ENCODE peak calls at places on chromosomes 4 and X, in ten cellular contexts. Z, G, N, K, B, W, L, J, S and Y are unnamed samples.

GRCh38 chr4:57370691-57371090 is 260.5 kb upstream of the IGFBP7 start:
- DNase-seq in Z (no peak), G (no peak), N (no peak), K (no peak), B (no peak), W (peak), L (no peak), J (no peak), S (no peak), Y (no peak)

GRCh38 chr4:53974561-53974960 is 89.8 kb downstream of the CHIC2 start:
- DNase-seq in Z (peak), G (no peak), N (no peak), K (no peak), B (no peak), W (no peak), L (no peak), J (no peak), S (no peak), Y (no peak)

GRCh38 chr4:121950212-121950679 is 1.6 kb downstream of the TRPC3 start:
- DNase-seq in Z (peak), G (peak), N (peak), K (peak), B (peak), W (peak), L (peak), J (peak), S (no peak), Y (peak)

GRCh38 chrX:2820131-2820771 is 8.5 kb upstream of the GYG2 start:
- DNase-seq in Z (no peak), G (no peak), N (no peak), K (no peak), B (no peak), W (no peak), L (no peak), J (no peak), S (no peak), Y (no peak)

GRCh38 chr4:137610960-137611359 is 78.7 kb upstream of the PCDH18 start:
- DNase-seq in Z (peak), G (no peak), N (no peak), K (no peak), B (no peak), W (peak), L (no peak), J (no peak), S (no peak), Y (no peak)

GRCh38 chr4:14916554-14917304 is 85.6 kb upstream of the CPEB2 start:
- DNase-seq in Z (peak), G (no peak), N (no peak), K (no peak), B (no peak), W (peak), L (no peak), J (no peak), S (no peak), Y (no peak)

GRCh38 chr4:183860726-183861125 is 44.4 kb upstream of the STOX2 start:
- DNase-seq in Z (no peak), G (no peak), N (no peak), K (no peak), B (no peak), W (no peak), L (no peak), J (no peak), S (no peak), Y (no peak)

GRCh38 chr4:7787067-7787466 is 152.6 kb downstream of the AFAP1 start:
- DNase-seq in Z (no peak), G (peak), N (no peak), K (no peak), B (no peak), W (no peak), L (no peak), J (no peak), S (peak), Y (peak)

GRCh38 chr4:98314791-98315565 is 53.8 kb downstream of the RAP1GDS1 start:
- DNase-seq in Z (no peak), G (no peak), N (no peak), K (no peak), B (no peak), W (peak), L (no peak), J (no peak), S (no peak), Y (no peak)

GRCh38 chr4:8090312-8090711 is 68.3 kb downstream of the ABLIM2 start:
- DNase-seq in Z (peak), G (no peak), N (no peak), K (no peak), B (peak), W (peak), L (no peak), J (no peak), S (no peak), Y (no peak)

GRCh38 chr4:187236491-187236890 is 512.8 kb upstream of the FAT1 start:
- DNase-seq in Z (peak), G (no peak), N (no peak), K (no peak), B (no peak), W (peak), L (no peak), J (no peak), S (no peak), Y (no peak)

GRCh38 chrX:15988661-15989603 is 134.3 kb upstream of the AP1S2 start:
- DNase-seq in Z (peak), G (no peak), N (no peak), K (no peak), B (no peak), W (peak), L (no peak), J (no peak), S (no peak), Y (no peak)

GRCh38 chrX:43349363-43349762 is 306.7 kb upstream of the MAOA start:
- DNase-seq in Z (peak), G (no peak), N (peak), K (no peak), B (peak), W (peak), L (no peak), J (peak), S (no peak), Y (no peak)

GRCh38 chr4:4984186-4984585 is 35.1 kb downstream of the CYTL1 start:
- DNase-seq in Z (no peak), G (no peak), N (no peak), K (no peak), B (no peak), W (no peak), L (no peak), J (no peak), S (no peak), Y (no peak)

GRCh38 chrX:38045697-38046096 is 39.3 kb downstream of the SYTL5 start:
- DNase-seq in Z (peak), G (no peak), N (no peak), K (no peak), B (no peak), W (no peak), L (no peak), J (no peak), S (no peak), Y (no peak)

GRCh38 chrX:108610141-108610540 is 126.2 kb downstream of the IRS4 start:
- DNase-seq in Z (no peak), G (no peak), N (no peak), K (no peak), B (no peak), W (no peak), L (no peak), J (no peak), S (no peak), Y (no peak)

GRCh38 chrX:70592091-70592490 is 147.5 kb downstream of the DLG3 start:
- DNase-seq in Z (peak), G (no peak), N (no peak), K (no peak), B (no peak), W (peak), L (no peak), J (peak), S (no peak), Y (no peak)

GRCh38 chr4:185144601-185145240 is 1.7 kb downstream of the SLC25A4 start:
- DNase-seq in Z (no peak), G (no peak), N (no peak), K (no peak), B (no peak), W (no peak), L (no peak), J (no peak), S (no peak), Y (no peak)

GRCh38 chr4:156230151-156230550 is 276.5 kb upstream of the CTSO start:
- DNase-seq in Z (no peak), G (no peak), N (no peak), K (no peak), B (no peak), W (no peak), L (no peak), J (no peak), S (no peak), Y (no peak)

GRCh38 chr4:7328913-7329638 is 105.7 kb downstream of the PSAPL1 start:
- DNase-seq in Z (peak), G (peak), N (peak), K (peak), B (no peak), W (peak), L (no peak), J (no peak), S (no peak), Y (peak)

GRCh38 chrX:22666441-22666840 is 333.3 kb upstream of the DDX53 start:
- DNase-seq in Z (peak), G (no peak), N (no peak), K (no peak), B (no peak), W (peak), L (no peak), J (peak), S (no peak), Y (no peak)

GRCh38 chr4:169270156-169270809 is 473 bp downstream of the SH3RF1 start:
- DNase-seq in Z (peak), G (peak), N (no peak), K (peak), B (peak), W (peak), L (peak), J (peak), S (peak), Y (peak)

GRCh38 chr4:105900541-105900940 is 5.3 kb downstream of the NPNT start:
- DNase-seq in Z (no peak), G (no peak), N (no peak), K (no peak), B (no peak), W (no peak), L (no peak), J (no peak), S (no peak), Y (no peak)

GRCh38 chr4:120771907-120772306 is 150.6 kb downstream of the PRDM5 start:
- DNase-seq in Z (no peak), G (no peak), N (no peak), K (no peak), B (no peak), W (no peak), L (no peak), J (no peak), S (no peak), Y (no peak)

GRCh38 chr4:73222466-73223257 is 35.9 kb downstream of the ANKRD17 start:
- DNase-seq in Z (peak), G (no peak), N (peak), K (no peak), B (peak), W (peak), L (peak), J (peak), S (no peak), Y (no peak)

GRCh38 chr4:46852839-46853238 is 56.2 kb downstream of the COX7B2 start:
- DNase-seq in Z (no peak), G (no peak), N (no peak), K (no peak), B (no peak), W (no peak), L (no peak), J (no peak), S (no peak), Y (no peak)

GRCh38 chr4:154234576-154234975 is 257.0 kb downstream of the DCHS2 start:
- DNase-seq in Z (no peak), G (no peak), N (no peak), K (no peak), B (no peak), W (peak), L (no peak), J (no peak), S (no peak), Y (no peak)

GRCh38 chrX:103464774-103465117 is 54.5 kb downstream of the RAB40A start:
- DNase-seq in Z (peak), G (peak), N (peak), K (peak), B (peak), W (peak), L (peak), J (peak), S (no peak), Y (peak)

GRCh38 chr4:168871686-168872085 is 138.4 kb downstream of the CBR4 start:
- DNase-seq in Z (no peak), G (no peak), N (no peak), K (no peak), B (no peak), W (peak), L (no peak), J (no peak), S (no peak), Y (no peak)

GRCh38 chrX:15564981-15565579 is 35.7 kb downstream of the ACE2 start:
- DNase-seq in Z (peak), G (peak), N (no peak), K (peak), B (peak), W (peak), L (peak), J (peak), S (no peak), Y (peak)

GRCh38 chr4:67980512-67980911 is 17.2 kb upstream of the TMPRSS11A start:
- DNase-seq in Z (no peak), G (no peak), N (no peak), K (no peak), B (no peak), W (no peak), L (no peak), J (no peak), S (no peak), Y (no peak)

GRCh38 chrX:13357925-13358324 is 38.1 kb upstream of the ATXN3L start:
- DNase-seq in Z (peak), G (no peak), N (no peak), K (no peak), B (no peak), W (no peak), L (no peak), J (no peak), S (no peak), Y (no peak)

GRCh38 chr4:118936406-118936805 is 47.8 kb downstream of the SYNPO2 start:
- DNase-seq in Z (no peak), G (no peak), N (no peak), K (no peak), B (no peak), W (no peak), L (no peak), J (no peak), S (no peak), Y (no peak)

GRCh38 chrX:78075787-78076389 is 28.2 kb upstream of the PGK1 start:
- DNase-seq in Z (no peak), G (no peak), N (no peak), K (no peak), B (no peak), W (no peak), L (no peak), J (no peak), S (no peak), Y (no peak)

GRCh38 chr4:168319486-168320019 is 1.0 kb upstream of the DDX60 start:
- DNase-seq in Z (no peak), G (no peak), N (no peak), K (no peak), B (no peak), W (no peak), L (no peak), J (no peak), S (no peak), Y (no peak)

GRCh38 chr4:6404611-6405416 is 67.6 kb downstream of the PPP2R2C start:
- DNase-seq in Z (no peak), G (no peak), N (peak), K (no peak), B (no peak), W (no peak), L (no peak), J (no peak), S (no peak), Y (no peak)

GRCh38 chr4:8817813-8818062 is 53.9 kb downstream of the HMX1 start:
- DNase-seq in Z (no peak), G (no peak), N (no peak), K (no peak), B (peak), W (no peak), L (no peak), J (no peak), S (peak), Y (peak)

GRCh38 chrX:19991350-19991718 is 473 bp upstream of the BCLAF3 start:
- DNase-seq in Z (no peak), G (no peak), N (no peak), K (no peak), B (no peak), W (no peak), L (no peak), J (no peak), S (no peak), Y (no peak)

DNA sequence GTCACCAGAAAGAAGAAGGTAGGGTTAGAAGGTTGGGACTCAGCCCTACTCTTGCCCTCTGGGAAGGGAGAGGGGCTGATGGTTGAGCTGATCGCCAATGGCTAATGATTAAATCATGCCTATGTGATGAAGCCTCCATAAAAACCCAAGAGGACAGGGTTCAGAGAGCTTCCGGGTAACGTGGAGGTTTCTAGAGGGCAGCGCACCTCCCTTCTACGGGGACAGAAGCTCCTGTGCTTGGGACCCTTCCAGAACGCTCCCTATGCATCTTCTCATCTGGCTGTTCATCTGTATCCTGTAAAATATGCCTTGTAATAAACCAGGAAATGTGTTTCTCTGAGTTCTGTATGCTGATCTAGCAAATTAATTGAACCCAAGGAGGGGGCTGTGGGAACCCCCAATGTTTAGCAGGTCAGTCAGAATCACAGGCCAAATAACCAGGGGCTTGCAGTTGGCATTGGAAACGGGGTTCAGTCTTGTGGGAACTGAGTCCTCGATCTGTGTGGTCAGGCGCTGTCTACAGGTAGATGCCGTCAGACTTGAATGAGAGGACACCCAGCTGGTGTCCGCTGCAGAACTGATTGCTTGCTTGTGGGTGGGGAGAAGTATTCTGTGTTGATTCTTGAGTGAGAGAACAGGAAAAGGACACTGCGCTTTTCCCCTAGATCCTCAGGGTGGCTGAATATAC is 29.4 kb downstream of the HTT-AS start:
- DNase-seq in Z (no peak), G (no peak), N (no peak), K (no peak), B (peak), W (no peak), L (no peak), J (no peak), S (no peak), Y (no peak)
- H3K27ac ChIP-seq in Z (no peak), G (no peak), N (no peak), K (no peak), B (no peak), W (no peak), L (no peak), J (no peak), S (no peak), Y (no peak)

GRCh38 chrX:49799828-49800227 is 29.3 kb upstream of the PAGE4 start:
- DNase-seq in Z (no peak), G (no peak), N (no peak), K (no peak), B (no peak), W (no peak), L (no peak), J (no peak), S (no peak), Y (no peak)
- H3K27ac ChIP-seq in Z (no peak), G (no peak), N (no peak), K (no peak), B (no peak), W (no peak), L (no peak), J (no peak), S (no peak), Y (no peak)

GRCh38 chrX:154017766-154018517 is 1.8 kb downstream of the IRAK1 start:
- DNase-seq in Z (no peak), G (no peak), N (no peak), K (no peak), B (no peak), W (no peak), L (no peak), J (no peak), S (no peak), Y (no peak)
- H3K27ac ChIP-seq in Z (no peak), G (no peak), N (peak), K (no peak), B (peak), W (no peak), L (peak), J (peak), S (peak), Y (peak)

DNA sequence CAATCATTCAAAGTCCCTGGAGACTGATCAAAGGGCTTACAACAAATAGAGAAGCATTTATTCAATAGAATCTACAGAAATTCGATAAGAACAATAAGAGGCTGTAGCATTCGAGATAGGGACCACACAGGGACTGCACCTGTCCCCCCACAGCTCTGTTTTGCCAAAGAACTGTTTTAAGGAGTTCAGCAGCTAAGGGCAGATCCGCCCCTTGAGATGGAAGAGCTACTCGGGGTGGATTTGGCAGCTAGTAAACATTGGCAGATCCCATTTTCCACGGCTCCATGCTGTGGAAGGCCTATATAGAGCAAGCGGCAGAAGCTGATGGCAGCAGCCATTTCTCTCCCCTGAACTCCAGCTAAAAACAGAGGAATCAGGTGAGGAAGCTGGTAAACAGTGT is 75.7 kb downstream of the GPR82 start:
- DNase-seq in Z (no peak), G (no peak), N (no peak), K (no peak), B (no peak), W (no peak), L (no peak), J (no peak), S (no peak), Y (no peak)
- H3K27ac ChIP-seq in Z (peak), G (no peak), N (no peak), K (no peak), B (no peak), W (no peak), L (no peak), J (peak), S (no peak), Y (no peak)

DNA sequence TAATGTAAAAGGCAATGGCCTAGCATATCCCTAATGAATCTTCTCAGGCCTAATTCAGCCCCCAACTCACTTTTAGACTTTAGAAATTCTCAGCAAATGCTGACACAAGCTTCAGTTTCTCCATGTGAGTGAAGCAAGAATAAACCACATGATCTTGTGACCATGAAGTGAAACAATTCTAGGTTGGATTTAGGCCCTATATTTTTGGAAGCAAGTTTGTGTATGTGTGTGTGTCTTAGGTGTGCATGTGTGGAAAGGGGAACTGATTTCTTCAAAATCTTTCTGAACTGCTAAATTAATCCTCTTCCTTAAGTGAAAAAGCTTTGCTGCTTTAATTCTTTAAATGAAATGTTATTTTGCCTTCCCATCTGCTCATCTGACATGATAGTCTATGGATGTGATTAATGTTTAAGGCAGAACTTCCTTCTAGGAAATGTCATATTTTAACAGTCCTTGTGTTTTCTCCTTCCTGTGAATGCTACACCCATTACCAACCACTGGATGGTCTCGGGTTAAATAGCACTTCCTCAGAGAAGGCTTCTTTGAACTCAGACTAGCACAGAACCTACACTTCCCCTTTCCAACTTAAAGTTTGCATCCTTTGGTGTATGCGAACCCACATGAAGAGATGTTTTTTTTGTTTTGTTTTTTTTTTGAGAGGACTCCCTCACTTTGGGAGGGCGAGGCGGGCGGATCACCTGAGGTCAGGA is 1.2 kb upstream of the TMEM144 start:
- DNase-seq in Z (peak), G (no peak), N (no peak), K (no peak), B (no peak), W (no peak), L (no peak), J (no peak), S (no peak), Y (no peak)
- H3K27ac ChIP-seq in Z (peak), G (peak), N (no peak), K (peak), B (no peak), W (no peak), L (peak), J (no peak), S (no peak), Y (peak)